ENCODE peak calls at places on chromosome 22, in nine cellular contexts. Z, X, R, A, T, N, W, K and U are unnamed samples.

GRCh38 chr22:44926124-44926475 is 83.7 kb downstream of the PHF21B start:
- DNase-seq in N (no peak), A (no peak), K (no peak), R (no peak), W (peak), Z (no peak), T (no peak), X (no peak), U (no peak)

GRCh38 chr22:39384750-39385480 is 14.7 kb upstream of the TAB1 start:
- DNase-seq in T (peak), Z (no peak), K (no peak), R (peak), X (no peak), A (no peak), N (peak), W (no peak), U (no peak)

GRCh38 chr22:34972498-34972897 is 93.5 kb upstream of the ISX start:
- DNase-seq in K (no peak), N (no peak), X (no peak), A (no peak), R (no peak), Z (no peak), W (no peak), T (no peak), U (no peak)

GRCh38 chr22:30843245-30843644 is 125.3 kb downstream of the MORC2 start:
- DNase-seq in W (peak), X (no peak), A (no peak), Z (no peak), K (no peak), N (no peak), T (no peak), R (no peak), U (no peak)

GRCh38 chr22:42754658-42755057 is 34.0 kb upstream of the A4GALT start:
- DNase-seq in T (no peak), X (no peak), W (no peak), N (peak), K (no peak), R (no peak), A (no peak), Z (no peak), U (no peak)

GRCh38 chr22:24235315-24235714 is 9.6 kb downstream of the GGT5 start:
- DNase-seq in X (no peak), A (no peak), N (no peak), K (no peak), Z (no peak), W (no peak), R (no peak), T (no peak), U (no peak)

GRCh38 chr22:40509401-40510134 is 127.0 kb downstream of the MRTFA start:
- DNase-seq in Z (no peak), N (peak), R (no peak), A (no peak), K (no peak), T (no peak), W (no peak), X (no peak), U (no peak)

GRCh38 chr22:21451545-21452520 is 15.4 kb upstream of the TMEM191C start:
- DNase-seq in W (peak), N (no peak), X (no peak), R (no peak), T (no peak), A (no peak), Z (peak), K (no peak), U (no peak)

GRCh38 chr22:41847300-41847699 is 14.4 kb downstream of the SREBF2 start:
- DNase-seq in N (no peak), A (no peak), K (no peak), W (no peak), X (no peak), R (no peak), T (no peak), Z (no peak), U (no peak)

GRCh38 chr22:27179161-27179560 is 521.8 kb downstream of the MIAT start:
- DNase-seq in R (no peak), X (no peak), A (no peak), N (no peak), W (no peak), T (no peak), K (no peak), Z (no peak), U (no peak)

GRCh38 chr22:17334054-17334453 is 35.2 kb upstream of the CECR2 start:
- DNase-seq in Z (no peak), X (no peak), A (no peak), W (no peak), N (no peak), R (no peak), K (no peak), T (peak), U (no peak)

GRCh38 chr22:39528080-39528661 is 4.4 kb downstream of the RPS19BP1 start:
- DNase-seq in K (no peak), T (peak), N (no peak), X (no peak), Z (no peak), W (no peak), A (no peak), R (no peak), U (no peak)

GRCh38 chr22:23686416-23687024 is 4.3 kb upstream of the RGL4 start:
- DNase-seq in X (no peak), W (no peak), Z (peak), N (no peak), A (no peak), T (no peak), K (no peak), R (no peak), U (no peak)

GRCh38 chr22:32248276-32248675 is 6.9 kb downstream of the SLC5A4 start:
- DNase-seq in A (no peak), X (no peak), T (no peak), W (no peak), Z (no peak), K (no peak), N (no peak), R (no peak), U (no peak)

GRCh38 chr22:41050873-41051272 is 41.5 kb upstream of the EP300 start:
- DNase-seq in K (no peak), W (no peak), T (no peak), A (no peak), R (no peak), N (no peak), Z (no peak), X (no peak), U (no peak)

GRCh38 chr22:46009730-46010129 is 32.8 kb upstream of the WNT7B start:
- DNase-seq in K (no peak), W (peak), N (no peak), R (no peak), A (no peak), X (no peak), Z (no peak), T (no peak), U (no peak)

GRCh38 chr22:23245045-23245798 is 64.9 kb downstream of the BCR start:
- DNase-seq in N (peak), W (no peak), T (no peak), R (no peak), A (no peak), Z (no peak), X (no peak), K (no peak), U (no peak)

GRCh38 chr22:49592780-49593501 is 234.7 kb downstream of the BRD1 start:
- DNase-seq in N (no peak), Z (no peak), T (no peak), W (no peak), K (no peak), R (no peak), A (no peak), X (no peak), U (no peak)

GRCh38 chr22:20239063-20239950 is 28.8 kb downstream of the RTN4R start:
- DNase-seq in W (no peak), X (no peak), A (no peak), R (no peak), K (no peak), N (no peak), T (no peak), Z (peak), U (no peak)

GRCh38 chr22:42202048-42202447 is 68.4 kb downstream of the TCF20 start:
- DNase-seq in N (no peak), Z (no peak), A (no peak), K (no peak), W (no peak), X (no peak), T (no peak), R (no peak), U (no peak)

GRCh38 chr22:36221799-36222751 is 17.3 kb downstream of the APOL2 start:
- DNase-seq in T (peak), W (no peak), Z (no peak), K (peak), X (peak), N (no peak), A (peak), R (no peak), U (peak)

GRCh38 chr22:28019360-28019759 is 100.3 kb upstream of the PITPNB start:
- DNase-seq in N (no peak), T (no peak), W (peak), R (no peak), X (no peak), K (no peak), A (no peak), Z (peak), U (no peak)

GRCh38 chr22:31870890-31871289 is 73.4 kb upstream of the YWHAH start:
- DNase-seq in Z (no peak), K (no peak), R (no peak), W (no peak), X (no peak), N (peak), A (no peak), T (no peak), U (no peak)

GRCh38 chr22:36368359-36368983 is 19.3 kb downstream of the MYH9 start:
- DNase-seq in N (no peak), Z (no peak), W (no peak), T (no peak), K (no peak), X (no peak), R (no peak), A (no peak), U (no peak)

GRCh38 chr22:27636716-27637503 is 164.6 kb downstream of the MN1 start:
- DNase-seq in A (no peak), T (no peak), N (no peak), X (no peak), R (no peak), Z (no peak), K (no peak), W (no peak), U (no peak)

GRCh38 chr22:49934144-49934890 is 15.9 kb downstream of the CRELD2 start:
- DNase-seq in A (no peak), Z (no peak), T (no peak), W (peak), K (no peak), N (no peak), X (no peak), R (no peak), U (no peak)

GRCh38 chr22:17726561-17727243 is 47.6 kb downstream of the BID start:
- DNase-seq in W (no peak), A (no peak), Z (no peak), N (peak), K (no peak), R (no peak), X (no peak), T (no peak), U (no peak)

GRCh38 chr22:39725351-39726035 is 154.9 kb downstream of the CACNA1I start:
- DNase-seq in Z (peak), X (no peak), A (no peak), W (peak), T (no peak), N (no peak), R (no peak), K (no peak), U (no peak)

GRCh38 chr22:45629469-45630089 is 42.1 kb upstream of the ATXN10 start:
- DNase-seq in A (no peak), X (no peak), T (no peak), N (no peak), R (no peak), Z (no peak), K (no peak), W (peak), U (no peak)

GRCh38 chr22:28934026-28934425 is 50.7 kb downstream of the ZNRF3 start:
- DNase-seq in W (no peak), Z (no peak), A (no peak), K (no peak), R (no peak), X (no peak), N (no peak), T (no peak), U (no peak)

GRCh38 chr22:25919452-25919851 is 177.5 kb downstream of the MYO18B start:
- DNase-seq in W (no peak), Z (no peak), X (no peak), T (peak), A (no peak), N (no peak), R (peak), K (no peak), U (no peak)

GRCh38 chr22:23841736-23842404 is 3.1 kb upstream of the DERL3 start:
- DNase-seq in K (no peak), T (no peak), W (no peak), Z (no peak), R (no peak), N (no peak), X (no peak), A (no peak), U (no peak)

GRCh38 chr22:37951305-37951704 is 2.1 kb downstream of the C22orf23 start:
- DNase-seq in K (no peak), W (no peak), R (no peak), Z (no peak), T (peak), A (no peak), N (no peak), X (no peak), U (no peak)

GRCh38 chr22:26592368-26593015 is 2.6 kb upstream of the TPST2 start:
- DNase-seq in W (no peak), K (no peak), Z (peak), R (no peak), A (peak), X (no peak), N (no peak), T (no peak), U (peak)

GRCh38 chr22:31085493-31085824 is 4.3 kb downstream of the SMTN start:
- DNase-seq in A (no peak), R (no peak), K (no peak), T (no peak), Z (no peak), N (no peak), W (no peak), X (no peak), U (no peak)

GRCh38 chr22:40721266-40721665 is 42.0 kb downstream of the MCHR1 start:
- DNase-seq in R (no peak), A (no peak), K (no peak), N (no peak), X (no peak), Z (no peak), T (no peak), W (no peak), U (no peak)

GRCh38 chr22:20494978-20495860 is at the start of gene KLHL22:
- DNase-seq in Z (peak), N (no peak), X (no peak), K (no peak), A (peak), W (peak), T (peak), R (no peak), U (peak)

GRCh38 chr22:41619979-41620645 is 731 bp downstream of the DESI1 start:
- DNase-seq in T (peak), W (peak), Z (peak), X (peak), A (peak), N (no peak), K (peak), R (no peak), U (peak)